ENCODE peak calls at places on chromosomes 7 and 10, in seven cellular contexts. S is activated naive CD8-positive, alpha-beta T cell treated with anti-CD3 and anti-CD28 coated beads, Interleukin-2, amount 50 U/mL, for 24 hours; T is stimulated activated CD4-positive, alpha-beta T cell treated with anti-CD3 and anti-CD28 coated beads, Interleukin-4, amount 100 ng/mL, for 1 hour; N is adrenal gland; V is NCI-H1105; O is NCI-H2029 treated with DMSO at 0.1 percent for 48 hours; B is GM20000. R is an unnamed sample.

GRCh38 chr7:104328308-104328969 is at the start of gene LHFPL3:
- DNase-seq in V (peak; percentile 74), N (no peak), T (no peak), S (no peak), B (no peak), O (no peak), R (peak; percentile 78)

GRCh38 chr10:62919776-62920175 is 103.6 kb upstream of the EGR2 start:
- DNase-seq in S (no peak), T (no peak), B (no peak), V (no peak), N (no peak), O (no peak), R (no peak)

GRCh38 chr10:132470306-132471124 is 67.1 kb upstream of the INPP5A start:
- DNase-seq in T (no peak), S (peak; percentile 55), B (no peak), O (no peak), N (no peak), V (no peak), R (no peak)

GRCh38 chr10:90111671-90112070 is 410.3 kb downstream of the KIF20B start:
- DNase-seq in S (no peak), B (no peak), O (no peak), T (no peak), V (no peak), N (no peak), R (no peak)

GRCh38 chr7:121937224-121937623 is 64.3 kb downstream of the PTPRZ1 start:
- DNase-seq in O (no peak), T (no peak), V (no peak), S (no peak), N (no peak), B (no peak), R (no peak)

GRCh38 chr10:60809157-60809556 is 30.9 kb downstream of the CDK1 start:
- DNase-seq in S (no peak), O (no peak), V (no peak), T (no peak), B (no peak), N (no peak), R (no peak)

GRCh38 chr10:27822286-27822685 is 76.7 kb upstream of the MKX start:
- DNase-seq in N (no peak), T (no peak), S (no peak), O (no peak), V (no peak), B (no peak), R (no peak)

GRCh38 chr7:38535013-38535412 is 96.2 kb downstream of the AMPH start:
- DNase-seq in T (no peak), V (no peak), S (no peak), N (no peak), O (no peak), B (no peak), R (no peak)

GRCh38 chr7:50069613-50070012 is 23.4 kb downstream of the ZPBP start:
- DNase-seq in B (peak; percentile 32), V (no peak), O (no peak), T (no peak), N (peak; percentile 64), S (peak; percentile 41), R (peak; percentile 83)

GRCh38 chr7:116180302-116180701 is 30.0 kb upstream of the TES start:
- DNase-seq in T (no peak), V (peak; percentile 9), B (peak; percentile 76), S (no peak), N (no peak), O (no peak), R (no peak)

GRCh38 chr10:133139561-133140065 is 20.4 kb upstream of the KNDC1 start:
- DNase-seq in B (no peak), V (no peak), S (no peak), N (no peak), T (no peak), O (no peak), R (peak; percentile 73)

GRCh38 chr10:5840314-5841307 is 27.4 kb upstream of the GDI2 start:
- DNase-seq in V (no peak), N (no peak), B (peak; percentile 71), O (no peak), S (peak; percentile 40), T (no peak), R (no peak)

GRCh38 chr10:17375936-17376584 is 78.3 kb downstream of the ST8SIA6 start:
- DNase-seq in B (peak; percentile 13), T (peak; percentile 24), N (no peak), V (no peak), O (no peak), S (peak; percentile 44), R (no peak)

GRCh38 chr7:155274956-155275355 is 22.7 kb upstream of the INSIG1 start:
- DNase-seq in S (no peak), V (no peak), N (no peak), T (no peak), B (no peak), O (no peak), R (peak; percentile 5)

GRCh38 chr10:26843736-26844135 is 17.0 kb downstream of the ABI1 start:
- DNase-seq in S (no peak), B (no peak), O (no peak), V (no peak), N (no peak), T (no peak), R (no peak)

GRCh38 chr10:71143170-71143569 is 69.2 kb upstream of the UNC5B start:
- DNase-seq in B (no peak), N (no peak), S (no peak), T (no peak), V (no peak), O (no peak), R (no peak)

GRCh38 chr10:101358706-101359300 is 4.8 kb downstream of the BTRC start:
- DNase-seq in V (no peak), N (no peak), B (no peak), O (no peak), T (no peak), S (no peak), R (no peak)

R was measured in posterior vena cava.